ENCODE peak calls at places on chromosome 1, in eight cellular contexts. Y is cardiac fibroblast, K is HAP-1, T is astrocyte of the cerebellum, S is fibroblast of lung, E is NCI-H2029, C is tibial artery, U is right lobe of liver. J is an unnamed sample.

GRCh38 chr1:8825985-8826481 is 8.6 kb upstream of the RERE start:
- DNase-seq in Y (peak; percentile 74), K (no peak), T (no peak), S (peak; percentile 39), E (no peak), C (peak; percentile 26), U (no peak), J (peak; percentile 77)

GRCh38 chr1:185317886-185318310 is 855 bp upstream of the IVNS1ABP start:
- DNase-seq in Y (peak; percentile 17), K (no peak), T (no peak), S (no peak), E (peak; percentile 42), C (no peak), U (peak; percentile 48), J (peak; percentile 67)

GRCh38 chr1:23791434-23792047 is 596 bp downstream of the LYPLA2 start:
- DNase-seq in Y (peak; percentile 32), K (peak; percentile 74), T (no peak), S (no peak), E (no peak), C (no peak), U (peak; percentile 50), J (no peak)

GRCh38 chr1:22895357-22895756 is 77.3 kb downstream of the LACTBL1 start:
- DNase-seq in Y (no peak), K (no peak), T (no peak), S (no peak), E (no peak), C (no peak), U (no peak), J (no peak)

GRCh38 chr1:199742547-199742946 is 285.0 kb upstream of the NR5A2 start:
- DNase-seq in Y (peak; percentile 89), K (no peak), T (peak; percentile 49), S (peak; percentile 93), E (no peak), C (no peak), U (no peak), J (no peak)

GRCh38 chr1:164858233-164858632 is 299.2 kb downstream of the PBX1 start:
- DNase-seq in Y (peak; percentile 65), K (no peak), T (no peak), S (no peak), E (no peak), C (no peak), U (no peak), J (no peak)

GRCh38 chr1:41870076-41870562 is 48.6 kb downstream of the HIVEP3 start:
- DNase-seq in Y (peak; percentile 31), K (peak; percentile 22), T (no peak), S (peak; percentile 34), E (no peak), C (no peak), U (no peak), J (no peak)

GRCh38 chr1:151362308-151363155 is 10.0 kb downstream of the SELENBP1 start:
- DNase-seq in Y (no peak), K (no peak), T (no peak), S (no peak), E (no peak), C (no peak), U (no peak), J (no peak)

GRCh38 chr1:108758782-108759181 is 12.3 kb downstream of the STXBP3 start:
- DNase-seq in Y (no peak), K (no peak), T (no peak), S (no peak), E (no peak), C (no peak), U (no peak), J (no peak)